ENCODE peak calls at places on chromosomes 2 and 18, in eight cellular contexts. B, M, U, N, V, I, D and C are unnamed samples. For H3K4me1, the result is how much of the 10 kb centered on the place peaks cover.

GRCh38 chr2:206480161-206480560 is 36.8 kb downstream of the ADAM23 start:
- DNase-seq in D (no peak), I (no peak), U (no peak), V (no peak), B (no peak), M (no peak), N (no peak), C (no peak)

GRCh38 chr2:239598011-239598731 is 197.4 kb upstream of the HDAC4 start:
- DNase-seq in U (peak), D (no peak), I (no peak), N (no peak), V (no peak), M (peak), B (no peak), C (no peak)

GRCh38 chr18:48974304-48975220 is 23.8 kb upstream of the SMAD7 start:
- DNase-seq in I (no peak), D (no peak), B (no peak), M (no peak), U (no peak), V (no peak), N (peak), C (no peak)

GRCh38 chr18:10270160-10270571 is 184.3 kb upstream of the APCDD1 start:
- DNase-seq in I (no peak), U (no peak), D (no peak), N (no peak), B (peak), M (peak), V (peak), C (peak)

GRCh38 chr2:229433351-229433750 is 162.3 kb upstream of the PID1 start:
- DNase-seq in I (no peak), N (no peak), M (no peak), B (no peak), V (no peak), D (no peak), U (no peak), C (no peak)

GRCh38 chr2:216195565-216195978 is 86.4 kb downstream of the XRCC5 start:
- DNase-seq in D (no peak), U (no peak), B (no peak), N (no peak), M (no peak), I (no peak), V (no peak), C (no peak)

GRCh38 chr18:5455644-5456043 is 88.2 kb downstream of the EPB41L3 start:
- DNase-seq in I (no peak), N (no peak), D (no peak), V (no peak), U (no peak), B (no peak), M (no peak), C (no peak)

GRCh38 chr18:61896767-61897166 is 4.0 kb upstream of the RNF152 start:
- DNase-seq in I (peak), U (peak), D (no peak), B (peak), V (no peak), M (peak), N (no peak), C (no peak)

GRCh38 chr2:170369894-170370293 is 191.9 kb downstream of the MYO3B start:
- DNase-seq in N (no peak), V (no peak), B (no peak), M (no peak), I (no peak), D (peak), U (no peak), C (no peak)

GRCh38 chr2:54838585-54839035 is 115.1 kb downstream of the EML6 start:
- DNase-seq in U (peak), B (peak), N (peak), V (peak), D (peak), I (peak), M (peak), C (peak)

GRCh38 chr18:66646622-66647021 is 42.7 kb upstream of the CDH19 start:
- DNase-seq in D (no peak), M (no peak), V (no peak), N (no peak), I (no peak), B (no peak), U (no peak), C (no peak)

GRCh38 chr2:142130111-142131015 is 453 bp downstream of the LRP1B start:
- DNase-seq in M (peak), D (no peak), U (peak), N (peak), I (peak), V (peak), B (peak), C (peak)

GRCh38 chr2:61758159-61758558 is 95.7 kb downstream of the FAM161A start:
- DNase-seq in D (no peak), I (no peak), N (no peak), M (no peak), U (no peak), V (no peak), B (no peak), C (no peak)

GRCh38 chr2:218285604-218286003 is 6.7 kb downstream of the TMBIM1 start:
- DNase-seq in D (no peak), N (peak), I (no peak), M (peak), U (peak), B (peak), V (no peak), C (no peak)

GRCh38 chr2:233210843-233211600 is 40.5 kb upstream of the ATG16L1 start:
- DNase-seq in I (peak), M (peak), B (peak), D (no peak), V (peak), N (peak), U (peak), C (peak)

GRCh38 chr2:69509011-69509749 is 71.9 kb upstream of the NFU1 start:
- DNase-seq in B (no peak), I (peak), M (no peak), U (no peak), D (no peak), N (no peak), V (peak), C (no peak)

GRCh38 chr2:240868286-240869108 is at the start of gene AGXT:
- DNase-seq in U (peak), D (no peak), I (peak), N (no peak), B (no peak), V (no peak), M (no peak), C (no peak)

DNA sequence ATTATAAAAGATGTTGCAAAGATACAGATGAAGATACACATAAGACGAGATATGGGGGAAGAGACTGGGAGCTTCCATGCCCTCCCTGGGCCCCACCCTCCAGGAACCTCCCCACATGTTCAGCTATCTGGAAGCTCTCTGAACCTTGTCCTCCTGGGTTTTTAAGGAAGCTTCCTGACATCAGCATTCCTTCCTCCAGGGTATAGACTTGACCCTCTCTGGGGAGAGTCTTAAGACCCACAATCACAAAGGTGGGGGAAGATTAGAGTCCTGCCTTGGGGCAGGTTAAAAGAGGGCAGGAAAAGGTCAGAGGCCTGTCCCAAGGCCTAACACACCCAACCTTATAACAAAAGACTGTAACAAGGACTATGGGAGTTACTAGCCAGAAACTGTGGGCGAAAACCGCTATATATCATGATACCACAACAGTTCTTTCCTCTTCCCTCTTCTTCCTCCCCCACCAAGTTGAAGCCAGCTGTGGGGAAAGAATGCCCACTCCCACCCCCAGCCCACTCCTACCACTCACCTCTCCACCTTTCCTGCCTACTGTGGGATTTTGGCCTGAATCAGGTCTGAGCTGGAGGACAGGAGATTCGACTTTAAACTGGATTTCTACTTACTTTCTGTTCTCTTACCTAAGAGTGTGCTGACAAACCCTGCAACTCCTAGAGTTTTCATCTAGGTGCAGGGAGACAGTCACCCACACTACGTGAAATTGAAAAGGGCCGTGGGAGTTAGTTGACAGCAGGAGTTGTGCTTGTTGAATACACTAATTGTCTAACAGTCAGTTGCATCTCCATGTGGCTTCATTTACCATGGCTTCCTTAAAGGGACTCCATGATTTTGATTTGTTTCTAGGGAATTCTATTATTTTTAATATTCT is 105.0 kb downstream of the LAMA3 start:
- DNase-seq in B (no peak), D (no peak), U (no peak), I (no peak), M (no peak), V (no peak), N (no peak), C (no peak)
- TF ChIP-seq CTCF in B (no peak), D (no peak), U (no peak), I (no peak), M (no peak), V (no peak), N (no peak), C (no peak)

GRCh38 chr2:11152591-11152990 is 2.7 kb upstream of the SLC66A3 start:
- DNase-seq in U (no peak), M (no peak), I (no peak), B (no peak), N (no peak), D (no peak), V (no peak), C (no peak)

GRCh38 chr2:11156396-11157075 is 1.3 kb downstream of the SLC66A3 start:
- DNase-seq in M (peak), U (no peak), N (no peak), V (peak), I (no peak), D (no peak), B (no peak), C (no peak)

GRCh38 chr2:11155326-11156059 is at the start of gene SLC66A3:
- DNase-seq in B (no peak), I (no peak), V (no peak), U (no peak), D (peak), N (no peak), M (no peak), C (no peak)

GRCh38 chr2:11157296-11157695 is 2.0 kb downstream of the SLC66A3 start:
- DNase-seq in U (no peak), D (no peak), I (no peak), B (no peak), N (no peak), V (no peak), M (no peak), C (no peak)

DNA sequence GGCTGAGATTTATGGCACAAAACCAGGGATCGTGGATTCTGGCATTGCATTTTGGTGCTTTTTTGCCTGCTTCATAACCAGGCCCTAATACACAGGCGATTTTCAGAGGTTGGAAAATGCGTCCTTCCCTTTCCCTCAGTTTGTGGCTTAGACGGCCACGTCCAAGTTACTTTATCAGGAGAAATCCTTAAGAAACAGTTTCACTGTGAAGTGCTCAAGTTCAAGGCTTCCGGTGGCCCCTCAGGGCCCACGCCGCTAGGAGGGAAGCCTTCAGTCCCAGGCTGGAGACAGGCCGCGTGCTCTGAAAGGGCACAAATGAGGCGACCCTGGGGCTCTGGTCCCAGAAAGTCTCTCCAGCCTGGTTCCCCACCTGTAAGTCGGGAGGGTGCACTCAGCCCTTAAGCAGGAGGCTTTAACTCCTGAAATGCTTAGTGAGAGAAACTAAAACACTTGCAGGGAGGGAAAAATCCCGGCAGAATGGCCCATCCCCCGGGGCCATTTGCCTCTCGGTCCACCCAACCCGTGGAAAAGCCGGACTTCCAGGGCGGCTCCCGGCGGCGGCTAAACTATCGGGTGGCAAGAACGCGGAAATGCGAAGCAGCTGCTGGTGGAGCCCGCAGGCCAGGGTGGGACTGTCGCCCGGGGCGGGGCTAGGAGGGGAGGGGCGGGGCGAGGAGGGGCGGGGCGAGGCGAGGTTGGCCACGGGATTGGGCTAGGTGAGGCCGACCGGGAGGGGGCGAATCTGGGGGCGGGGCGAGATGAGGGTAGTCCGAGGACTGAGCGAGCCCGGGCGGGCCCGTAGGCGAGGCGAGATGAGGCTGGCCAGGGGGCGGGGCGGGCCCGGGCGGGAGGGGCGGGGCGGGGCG is 574 bp upstream of the SLC66A3 start:
- DNase-seq in V (peak), B (peak), U (peak), N (peak), D (peak), M (peak), I (peak), C (peak)
- TF ChIP-seq POLR2A in V (peak), B (peak), U (peak), N (no peak), D (peak), M (peak), I (peak), C (no peak)

GRCh38 chr2:8479298-8479697 is 202.6 kb upstream of the ID2 start:
- DNase-seq in B (peak), V (peak), M (no peak), D (no peak), U (no peak), N (no peak), I (no peak), C (no peak)

GRCh38 chr2:8478133-8478793 is 203.6 kb upstream of the ID2 start:
- DNase-seq in M (no peak), I (no peak), N (no peak), B (no peak), U (no peak), V (peak), D (no peak), C (no peak)

GRCh38 chr2:8481463-8482009 is 200.3 kb upstream of the ID2 start:
- DNase-seq in U (no peak), D (no peak), M (no peak), B (no peak), N (no peak), I (no peak), V (peak), C (no peak)

GRCh38 chr2:8482432-8482831 is 199.4 kb upstream of the ID2 start:
- DNase-seq in U (no peak), I (no peak), D (no peak), B (no peak), N (no peak), M (no peak), V (no peak), C (no peak)

DNA sequence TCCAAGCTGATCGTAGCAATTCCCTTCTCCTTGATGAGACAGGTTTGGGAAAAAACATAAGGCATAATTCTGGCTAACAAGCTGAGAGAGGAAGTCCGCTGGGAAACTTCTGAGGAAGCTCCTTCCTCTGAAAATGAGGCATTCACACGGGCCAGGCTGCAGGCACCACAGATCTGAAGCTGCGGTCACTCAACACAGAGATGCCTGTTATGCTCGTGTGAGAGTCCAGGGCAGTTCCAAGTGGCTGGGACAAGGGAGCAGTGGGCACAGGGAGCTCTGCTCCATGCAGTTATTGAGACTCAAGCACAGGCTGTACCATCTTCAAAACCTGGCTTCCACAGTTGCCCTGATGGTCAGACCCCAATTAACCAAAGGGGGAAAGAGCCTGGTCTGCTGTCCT is 200.9 kb upstream of the ID2 start:
- DNase-seq in B (no peak), I (no peak), D (no peak), M (no peak), V (peak), U (no peak), N (no peak), C (no peak)
- H3K4me1 ChIP-seq in B (under half), I (under half), D (under half), M (under half), V (under half), U (under half), N (under half), C (under half)

GRCh38 chr18:51123481-51123880 is 74.0 kb downstream of the MEX3C start:
- DNase-seq in I (no peak), N (no peak), U (no peak), D (no peak), V (no peak), B (no peak), M (no peak), C (no peak)

GRCh38 chr18:51121597-51121857 is 76.0 kb downstream of the MEX3C start:
- DNase-seq in V (no peak), M (no peak), N (no peak), B (no peak), U (no peak), I (no peak), D (no peak), C (no peak)

GRCh38 chr18:51122266-51123045 is 75.0 kb downstream of the MEX3C start:
- DNase-seq in B (no peak), D (no peak), I (no peak), N (no peak), V (no peak), U (no peak), M (no peak), C (no peak)

GRCh38 chr18:51123046-51123395 is 74.5 kb downstream of the MEX3C start:
- DNase-seq in I (no peak), D (no peak), V (no peak), M (no peak), U (no peak), N (no peak), B (no peak), C (no peak)

GRCh38 chr18:51120809-51121596 is 76.5 kb downstream of the MEX3C start:
- DNase-seq in B (no peak), M (no peak), U (no peak), V (no peak), I (no peak), D (no peak), N (no peak), C (no peak)
- TF ChIP-seq CTCF in B (no peak), M (no peak), U (no peak), V (no peak), I (no peak), D (no peak), N (no peak), C (no peak)

GRCh38 chr2:151728736-151729415 is 5.4 kb downstream of the NEB start:
- DNase-seq in I (no peak), M (no peak), B (no peak), V (no peak), D (no peak), U (no peak), N (peak), C (no peak)

GRCh38 chr2:151730242-151730975 is 3.9 kb downstream of the NEB start:
- DNase-seq in D (no peak), I (no peak), U (no peak), M (no peak), V (no peak), N (peak), B (no peak), C (no peak)

GRCh38 chr2:151729416-151729811 is 4.9 kb downstream of the NEB start:
- DNase-seq in I (no peak), V (no peak), N (no peak), D (no peak), B (no peak), M (no peak), U (no peak), C (no peak)

GRCh38 chr2:151729837-151730236 is 4.4 kb downstream of the NEB start:
- DNase-seq in I (no peak), U (no peak), M (no peak), B (no peak), V (no peak), D (no peak), N (no peak), C (no peak)

GRCh38 chr2:151733781-151734672 is at the start of gene NEB:
- DNase-seq in D (no peak), U (no peak), N (peak), V (no peak), M (no peak), B (no peak), I (no peak), C (no peak)
- TF ChIP-seq POLR2A in D (no peak), U (no peak), N (peak), V (no peak), M (no peak), B (no peak), I (no peak), C (no peak)